ENCODE peak calls at places on chromosomes 2 and 18, in six cellular contexts. One of them, this sample, is unnamed.

GRCh38 chr18:44654555-44654954 is 26.1 kb upstream of the SETBP1 start:
- DNase-seq in cardiac fibroblast: peak
- DNase-seq in caudate nucleus: no peak
- DNase-seq in NCI-H1436: no peak
- DNase-seq in upper lobe of right lung: no peak
- DNase-seq in K562: no peak
- DNase-seq in this sample: no peak

GRCh38 chr2:218860950-218861381 is 1.4 kb downstream of the WNT6 start:
- DNase-seq in cardiac fibroblast: peak
- DNase-seq in caudate nucleus: no peak
- DNase-seq in NCI-H1436: peak
- DNase-seq in upper lobe of right lung: peak
- DNase-seq in K562: peak
- DNase-seq in this sample: no peak

GRCh38 chr18:76803814-76804213 is 18.5 kb upstream of the ZNF236 start:
- DNase-seq in cardiac fibroblast: peak
- DNase-seq in caudate nucleus: peak
- DNase-seq in NCI-H1436: peak
- DNase-seq in upper lobe of right lung: no peak
- DNase-seq in K562: peak
- DNase-seq in this sample: peak

GRCh38 chr2:163417596-163418337 is 318.0 kb downstream of the FIGN start:
- DNase-seq in cardiac fibroblast: no peak
- DNase-seq in caudate nucleus: no peak
- DNase-seq in NCI-H1436: no peak
- DNase-seq in upper lobe of right lung: no peak
- DNase-seq in K562: no peak
- DNase-seq in this sample: no peak

GRCh38 chr2:230891509-230891908 is 26.8 kb downstream of the ITM2C start:
- DNase-seq in cardiac fibroblast: no peak
- DNase-seq in caudate nucleus: no peak
- DNase-seq in NCI-H1436: no peak
- DNase-seq in upper lobe of right lung: peak
- DNase-seq in K562: no peak
- DNase-seq in this sample: no peak

GRCh38 chr2:220779918-220780317 is 792.2 kb downstream of the EPHA4 start:
- DNase-seq in cardiac fibroblast: peak
- DNase-seq in caudate nucleus: no peak
- DNase-seq in NCI-H1436: no peak
- DNase-seq in upper lobe of right lung: no peak
- DNase-seq in K562: no peak
- DNase-seq in this sample: no peak

GRCh38 chr18:45733535-45733934 is 9.6 kb downstream of the SLC14A1 start:
- DNase-seq in cardiac fibroblast: no peak
- DNase-seq in caudate nucleus: no peak
- DNase-seq in NCI-H1436: no peak
- DNase-seq in upper lobe of right lung: no peak
- DNase-seq in K562: no peak
- DNase-seq in this sample: no peak

GRCh38 chr2:88680266-88680902 is 11.1 kb upstream of the RPIA start:
- DNase-seq in cardiac fibroblast: no peak
- DNase-seq in caudate nucleus: no peak
- DNase-seq in NCI-H1436: no peak
- DNase-seq in upper lobe of right lung: no peak
- DNase-seq in K562: no peak
- DNase-seq in this sample: no peak

GRCh38 chr18:72107647-72108046 is 436.5 kb downstream of the CBLN2 start:
- DNase-seq in cardiac fibroblast: no peak
- DNase-seq in caudate nucleus: no peak
- DNase-seq in NCI-H1436: no peak
- DNase-seq in upper lobe of right lung: no peak
- DNase-seq in K562: no peak
- DNase-seq in this sample: no peak

GRCh38 chr2:173397539-173397938 is 42.9 kb downstream of the CDCA7 start:
- DNase-seq in cardiac fibroblast: no peak
- DNase-seq in caudate nucleus: no peak
- DNase-seq in NCI-H1436: no peak
- DNase-seq in upper lobe of right lung: no peak
- DNase-seq in K562: no peak
- DNase-seq in this sample: no peak

GRCh38 chr2:199456383-199457146 is 1.2 kb downstream of the SATB2 start:
- DNase-seq in cardiac fibroblast: no peak
- DNase-seq in caudate nucleus: no peak
- DNase-seq in NCI-H1436: no peak
- DNase-seq in upper lobe of right lung: no peak
- DNase-seq in K562: peak
- DNase-seq in this sample: no peak

GRCh38 chr18:55012041-55012440 is 52.8 kb upstream of the CCDC68 start:
- DNase-seq in cardiac fibroblast: no peak
- DNase-seq in caudate nucleus: no peak
- DNase-seq in NCI-H1436: no peak
- DNase-seq in upper lobe of right lung: no peak
- DNase-seq in K562: no peak
- DNase-seq in this sample: no peak

GRCh38 chr2:113080134-113080533 is 12.4 kb downstream of the IL1F10 start:
- DNase-seq in cardiac fibroblast: peak
- DNase-seq in caudate nucleus: no peak
- DNase-seq in NCI-H1436: no peak
- DNase-seq in upper lobe of right lung: no peak
- DNase-seq in K562: peak
- DNase-seq in this sample: no peak

GRCh38 chr2:5720426-5720825 is 28.2 kb downstream of the SOX11 start:
- DNase-seq in cardiac fibroblast: no peak
- DNase-seq in caudate nucleus: no peak
- DNase-seq in NCI-H1436: no peak
- DNase-seq in upper lobe of right lung: no peak
- DNase-seq in K562: no peak
- DNase-seq in this sample: no peak

GRCh38 chr18:55047546-55047945 is 88.3 kb upstream of the CCDC68 start:
- DNase-seq in cardiac fibroblast: peak
- DNase-seq in caudate nucleus: no peak
- DNase-seq in NCI-H1436: no peak
- DNase-seq in upper lobe of right lung: no peak
- DNase-seq in K562: no peak
- DNase-seq in this sample: no peak

GRCh38 chr2:122255924-122256323 is 500.5 kb downstream of the TSN start:
- DNase-seq in cardiac fibroblast: no peak
- DNase-seq in caudate nucleus: no peak
- DNase-seq in NCI-H1436: no peak
- DNase-seq in upper lobe of right lung: no peak
- DNase-seq in K562: no peak
- DNase-seq in this sample: no peak

GRCh38 chr18:23369231-23369630 is 83.9 kb upstream of the RIOK3 start:
- DNase-seq in cardiac fibroblast: no peak
- DNase-seq in caudate nucleus: no peak
- DNase-seq in NCI-H1436: no peak
- DNase-seq in upper lobe of right lung: no peak
- DNase-seq in K562: no peak
- DNase-seq in this sample: no peak

GRCh38 chr18:63590368-63590767 is 3.2 kb downstream of the SERPINB13 start:
- DNase-seq in cardiac fibroblast: peak
- DNase-seq in caudate nucleus: no peak
- DNase-seq in NCI-H1436: no peak
- DNase-seq in upper lobe of right lung: peak
- DNase-seq in K562: no peak
- DNase-seq in this sample: no peak

GRCh38 chr2:64770781-64771334 is 117.1 kb upstream of the SERTAD2 start:
- DNase-seq in cardiac fibroblast: peak
- DNase-seq in caudate nucleus: no peak
- DNase-seq in NCI-H1436: no peak
- DNase-seq in upper lobe of right lung: no peak
- DNase-seq in K562: no peak
- DNase-seq in this sample: no peak

GRCh38 chr2:140600116-140600515 is 1530.7 kb downstream of the LRP1B start:
- DNase-seq in cardiac fibroblast: peak
- DNase-seq in caudate nucleus: no peak
- DNase-seq in NCI-H1436: no peak
- DNase-seq in upper lobe of right lung: no peak
- DNase-seq in K562: no peak
- DNase-seq in this sample: no peak

GRCh38 chr2:233409286-233409991 is 55.1 kb downstream of the DGKD start:
- DNase-seq in cardiac fibroblast: peak
- DNase-seq in caudate nucleus: no peak
- DNase-seq in NCI-H1436: no peak
- DNase-seq in upper lobe of right lung: no peak
- DNase-seq in K562: peak
- DNase-seq in this sample: no peak

GRCh38 chr18:74456409-74457042 is 582 bp downstream of the DIPK1C start:
- DNase-seq in cardiac fibroblast: no peak
- DNase-seq in caudate nucleus: peak
- DNase-seq in NCI-H1436: no peak
- DNase-seq in upper lobe of right lung: no peak
- DNase-seq in K562: no peak
- DNase-seq in this sample: no peak

GRCh38 chr18:67410671-67411070 is 105.8 kb downstream of the DSEL start:
- DNase-seq in cardiac fibroblast: peak
- DNase-seq in caudate nucleus: no peak
- DNase-seq in NCI-H1436: no peak
- DNase-seq in upper lobe of right lung: no peak
- DNase-seq in K562: no peak
- DNase-seq in this sample: no peak

GRCh38 chr2:176826356-176826755 is 386.2 kb upstream of the HNRNPA3 start:
- DNase-seq in cardiac fibroblast: no peak
- DNase-seq in caudate nucleus: no peak
- DNase-seq in NCI-H1436: no peak
- DNase-seq in upper lobe of right lung: no peak
- DNase-seq in K562: no peak
- DNase-seq in this sample: no peak

GRCh38 chr18:12274793-12275192 is 20.6 kb downstream of the CIDEA start:
- DNase-seq in cardiac fibroblast: no peak
- DNase-seq in caudate nucleus: no peak
- DNase-seq in NCI-H1436: no peak
- DNase-seq in upper lobe of right lung: no peak
- DNase-seq in K562: no peak
- DNase-seq in this sample: no peak

GRCh38 chr2:54482725-54483124 is 26.6 kb downstream of the SPTBN1 start:
- DNase-seq in cardiac fibroblast: peak
- DNase-seq in caudate nucleus: no peak
- DNase-seq in NCI-H1436: no peak
- DNase-seq in upper lobe of right lung: no peak
- DNase-seq in K562: no peak
- DNase-seq in this sample: no peak

GRCh38 chr2:240349133-240350005 is 86.1 kb upstream of the GPC1 start:
- DNase-seq in cardiac fibroblast: no peak
- DNase-seq in caudate nucleus: no peak
- DNase-seq in NCI-H1436: no peak
- DNase-seq in upper lobe of right lung: no peak
- DNase-seq in K562: no peak
- DNase-seq in this sample: no peak

GRCh38 chr2:239881561-239882320 is 143.4 kb downstream of the NDUFA10 start:
- DNase-seq in cardiac fibroblast: peak
- DNase-seq in caudate nucleus: no peak
- DNase-seq in NCI-H1436: no peak
- DNase-seq in upper lobe of right lung: peak
- DNase-seq in K562: no peak
- DNase-seq in this sample: no peak

GRCh38 chr18:53715243-53715853 is 509.1 kb downstream of the MBD2 start:
- DNase-seq in cardiac fibroblast: no peak
- DNase-seq in caudate nucleus: no peak
- DNase-seq in NCI-H1436: no peak
- DNase-seq in upper lobe of right lung: no peak
- DNase-seq in K562: no peak
- DNase-seq in this sample: no peak

This sample was measured in NCI-H187 treated with DMSO at 0.1 percent for 48 hours.